ENCODE peak calls at places on chromosomes 16 and 17, in five cellular contexts. One of them, this sample, is unnamed.

GRCh38 chr16:17970816-17971291 is 365.7 kb downstream of the NPIPA8 start:
- DNase-seq in glutamatergic neuron: no peak
- DNase-seq in progenitor cell of endocrine pancreas: no peak
- DNase-seq in A549: no peak
- DNase-seq in PC-3: no peak
- DNase-seq in this sample: no peak

GRCh38 chr17:78358538-78359215 is 1.2 kb downstream of the SOCS3 start:
- DNase-seq in glutamatergic neuron: peak; percentile 57
- DNase-seq in progenitor cell of endocrine pancreas: no peak
- DNase-seq in A549: peak; percentile 82
- DNase-seq in PC-3: no peak
- DNase-seq in this sample: no peak

GRCh38 chr17:62321451-62321850 is 58.9 kb upstream of the EFCAB3 start:
- DNase-seq in glutamatergic neuron: no peak
- DNase-seq in progenitor cell of endocrine pancreas: no peak
- DNase-seq in A549: no peak
- DNase-seq in PC-3: no peak
- DNase-seq in this sample: no peak

GRCh38 chr17:2591040-2591640 is 2.3 kb upstream of the PAFAH1B1 start:
- DNase-seq in glutamatergic neuron: no peak
- DNase-seq in progenitor cell of endocrine pancreas: no peak
- DNase-seq in A549: no peak
- DNase-seq in PC-3: no peak
- DNase-seq in this sample: no peak

GRCh38 chr16:57984443-57985203 is 13.7 kb upstream of the CNGB1 start:
- DNase-seq in glutamatergic neuron: peak; percentile 96
- DNase-seq in progenitor cell of endocrine pancreas: peak; percentile 82
- DNase-seq in A549: peak; percentile 87
- DNase-seq in PC-3: no peak
- DNase-seq in this sample: peak; percentile 73

GRCh38 chr16:10509534-10510025 is 70.8 kb downstream of the EMP2 start:
- DNase-seq in glutamatergic neuron: peak; percentile 56
- DNase-seq in progenitor cell of endocrine pancreas: peak; percentile 52
- DNase-seq in A549: peak; percentile 84
- DNase-seq in PC-3: peak; percentile 78
- DNase-seq in this sample: peak; percentile 28

GRCh38 chr17:17004251-17004996 is 32.5 kb upstream of the TNFRSF13B start:
- DNase-seq in glutamatergic neuron: no peak
- DNase-seq in progenitor cell of endocrine pancreas: no peak
- DNase-seq in A549: no peak
- DNase-seq in PC-3: no peak
- DNase-seq in this sample: no peak

GRCh38 chr17:78820122-78820792 is 20.4 kb downstream of the USP36 start:
- DNase-seq in glutamatergic neuron: no peak
- DNase-seq in progenitor cell of endocrine pancreas: no peak
- DNase-seq in A549: no peak
- DNase-seq in PC-3: no peak
- DNase-seq in this sample: no peak

GRCh38 chr16:87133112-87133850 is 183.9 kb downstream of the C16orf95 start:
- DNase-seq in glutamatergic neuron: no peak
- DNase-seq in progenitor cell of endocrine pancreas: no peak
- DNase-seq in A549: no peak
- DNase-seq in PC-3: no peak
- DNase-seq in this sample: no peak

GRCh38 chr16:31072540-31073072 is 1.4 kb downstream of the ZNF668 start:
- DNase-seq in glutamatergic neuron: no peak
- DNase-seq in progenitor cell of endocrine pancreas: no peak
- DNase-seq in A549: peak; percentile 34
- DNase-seq in PC-3: peak; percentile 48
- DNase-seq in this sample: no peak

GRCh38 chr17:81482673-81483072 is 29.9 kb downstream of the ACTG1 start:
- DNase-seq in glutamatergic neuron: no peak
- DNase-seq in progenitor cell of endocrine pancreas: no peak
- DNase-seq in A549: no peak
- DNase-seq in PC-3: no peak
- DNase-seq in this sample: no peak

GRCh38 chr16:67719778-67720144 is 645 bp upstream of the GFOD2 start:
- DNase-seq in glutamatergic neuron: no peak
- DNase-seq in progenitor cell of endocrine pancreas: no peak
- DNase-seq in A549: peak; percentile 21
- DNase-seq in PC-3: no peak
- DNase-seq in this sample: peak; percentile 22

GRCh38 chr17:66340720-66341119 is 38.3 kb downstream of the PRKCA start:
- DNase-seq in glutamatergic neuron: no peak
- DNase-seq in progenitor cell of endocrine pancreas: no peak
- DNase-seq in A549: no peak
- DNase-seq in PC-3: no peak
- DNase-seq in this sample: no peak

GRCh38 chr17:82385559-82386255 is 14.1 kb downstream of the UTS2R start:
- DNase-seq in glutamatergic neuron: no peak
- DNase-seq in progenitor cell of endocrine pancreas: no peak
- DNase-seq in A549: no peak
- DNase-seq in PC-3: no peak
- DNase-seq in this sample: no peak

GRCh38 chr16:84105948-84106740 is 10.6 kb downstream of the MBTPS1 start:
- DNase-seq in glutamatergic neuron: no peak
- DNase-seq in progenitor cell of endocrine pancreas: no peak
- DNase-seq in A549: no peak
- DNase-seq in PC-3: no peak
- DNase-seq in this sample: no peak

GRCh38 chr17:521168-521525 is 168.5 kb upstream of the RPH3AL start:
- DNase-seq in glutamatergic neuron: no peak
- DNase-seq in progenitor cell of endocrine pancreas: no peak
- DNase-seq in A549: no peak
- DNase-seq in PC-3: no peak
- DNase-seq in this sample: no peak

GRCh38 chr16:30561212-30561816 is 3.1 kb upstream of the ZNF764 start:
- DNase-seq in glutamatergic neuron: no peak
- DNase-seq in progenitor cell of endocrine pancreas: no peak
- DNase-seq in A549: no peak
- DNase-seq in PC-3: no peak
- DNase-seq in this sample: no peak

GRCh38 chr17:560379-560935 is 154.2 kb downstream of the VPS53 start:
- DNase-seq in glutamatergic neuron: no peak
- DNase-seq in progenitor cell of endocrine pancreas: no peak
- DNase-seq in A549: no peak
- DNase-seq in PC-3: peak; percentile 36
- DNase-seq in this sample: no peak

GRCh38 chr17:44362964-44363612 is 565 bp downstream of the FAM171A2 start:
- DNase-seq in glutamatergic neuron: peak; percentile 52
- DNase-seq in progenitor cell of endocrine pancreas: no peak
- DNase-seq in A549: no peak
- DNase-seq in PC-3: peak; percentile 28
- DNase-seq in this sample: no peak

GRCh38 chr17:44385287-44386181 is 3.9 kb downstream of the ITGA2B start:
- DNase-seq in glutamatergic neuron: peak; percentile 87
- DNase-seq in progenitor cell of endocrine pancreas: peak; percentile 69
- DNase-seq in A549: peak; percentile 88
- DNase-seq in PC-3: peak; percentile 87
- DNase-seq in this sample: peak; percentile 77

GRCh38 chr17:9298776-9299295 is 276.8 kb downstream of the STX8 start:
- DNase-seq in glutamatergic neuron: no peak
- DNase-seq in progenitor cell of endocrine pancreas: no peak
- DNase-seq in A549: no peak
- DNase-seq in PC-3: no peak
- DNase-seq in this sample: no peak

GRCh38 chr16:25959216-25959615 is 267.5 kb downstream of the HS3ST4 start:
- DNase-seq in glutamatergic neuron: no peak
- DNase-seq in progenitor cell of endocrine pancreas: no peak
- DNase-seq in A549: no peak
- DNase-seq in PC-3: no peak
- DNase-seq in this sample: no peak

GRCh38 chr17:50188521-50189395 is 12.7 kb downstream of the COL1A1 start:
- DNase-seq in glutamatergic neuron: no peak
- DNase-seq in progenitor cell of endocrine pancreas: no peak
- DNase-seq in A549: no peak
- DNase-seq in PC-3: no peak
- DNase-seq in this sample: no peak

GRCh38 chr16:78659216-78659615 is 559.8 kb downstream of the WWOX start:
- DNase-seq in glutamatergic neuron: no peak
- DNase-seq in progenitor cell of endocrine pancreas: no peak
- DNase-seq in A549: no peak
- DNase-seq in PC-3: no peak
- DNase-seq in this sample: no peak

GRCh38 chr17:17395246-17395802 is 81.5 kb upstream of the MED9 start:
- DNase-seq in glutamatergic neuron: no peak
- DNase-seq in progenitor cell of endocrine pancreas: no peak
- DNase-seq in A549: no peak
- DNase-seq in PC-3: no peak
- DNase-seq in this sample: no peak

GRCh38 chr17:77923776-77924513 is 34.6 kb upstream of the TNRC6C start:
- DNase-seq in glutamatergic neuron: no peak
- DNase-seq in progenitor cell of endocrine pancreas: no peak
- DNase-seq in A549: no peak
- DNase-seq in PC-3: no peak
- DNase-seq in this sample: no peak

GRCh38 chr17:58084317-58084981 is 1.2 kb downstream of the DYNLL2 start:
- DNase-seq in glutamatergic neuron: no peak
- DNase-seq in progenitor cell of endocrine pancreas: no peak
- DNase-seq in A549: peak; percentile 61
- DNase-seq in PC-3: peak; percentile 62
- DNase-seq in this sample: peak; percentile 19

GRCh38 chr16:8342276-8342675 is 248.0 kb downstream of the TMEM114 start:
- DNase-seq in glutamatergic neuron: no peak
- DNase-seq in progenitor cell of endocrine pancreas: no peak
- DNase-seq in A549: no peak
- DNase-seq in PC-3: no peak
- DNase-seq in this sample: no peak

GRCh38 chr17:75011788-75012319 is 616 bp upstream of the MRPL58 start:
- DNase-seq in glutamatergic neuron: peak; percentile 56
- DNase-seq in progenitor cell of endocrine pancreas: no peak
- DNase-seq in A549: no peak
- DNase-seq in PC-3: peak; percentile 51
- DNase-seq in this sample: no peak

GRCh38 chr16:2963074-2963610 is 933 bp upstream of the KREMEN2 start:
- DNase-seq in glutamatergic neuron: no peak
- DNase-seq in progenitor cell of endocrine pancreas: no peak
- DNase-seq in A549: no peak
- DNase-seq in PC-3: no peak
- DNase-seq in this sample: no peak

GRCh38 chr16:57675752-57676623 is 7.9 kb downstream of the ADGRG3 start:
- DNase-seq in glutamatergic neuron: no peak
- DNase-seq in progenitor cell of endocrine pancreas: no peak
- DNase-seq in A549: peak; percentile 66
- DNase-seq in PC-3: no peak
- DNase-seq in this sample: no peak

GRCh38 chr17:69062860-69063621 is 2.3 kb upstream of the ABCA9 start:
- DNase-seq in glutamatergic neuron: no peak
- DNase-seq in progenitor cell of endocrine pancreas: no peak
- DNase-seq in A549: no peak
- DNase-seq in PC-3: no peak
- DNase-seq in this sample: no peak

GRCh38 chr17:11651089-11651488 is 52.8 kb downstream of the DNAH9 start:
- DNase-seq in glutamatergic neuron: no peak
- DNase-seq in progenitor cell of endocrine pancreas: no peak
- DNase-seq in A549: no peak
- DNase-seq in PC-3: no peak
- DNase-seq in this sample: no peak

GRCh38 chr16:59400830-59401229 is 666.7 kb upstream of the GOT2 start:
- DNase-seq in glutamatergic neuron: no peak
- DNase-seq in progenitor cell of endocrine pancreas: no peak
- DNase-seq in A549: peak; percentile 5
- DNase-seq in PC-3: no peak
- DNase-seq in this sample: no peak

GRCh38 chr17:41528959-41529353 is 848 bp upstream of the KRT19 start:
- DNase-seq in glutamatergic neuron: no peak
- DNase-seq in progenitor cell of endocrine pancreas: no peak
- DNase-seq in A549: no peak
- DNase-seq in PC-3: no peak
- DNase-seq in this sample: no peak

GRCh38 chr17:19397556-19398041 is 10.6 kb upstream of the MFAP4 start:
- DNase-seq in glutamatergic neuron: no peak
- DNase-seq in progenitor cell of endocrine pancreas: no peak
- DNase-seq in A549: no peak
- DNase-seq in PC-3: no peak
- DNase-seq in this sample: no peak
- TF ChIP-seq CTCF in glutamatergic neuron: no peak
- TF ChIP-seq CTCF in progenitor cell of endocrine pancreas: peak; percentile 19
- TF ChIP-seq CTCF in A549: no peak
- TF ChIP-seq CTCF in PC-3: no peak
- TF ChIP-seq CTCF in this sample: no peak

DNA sequence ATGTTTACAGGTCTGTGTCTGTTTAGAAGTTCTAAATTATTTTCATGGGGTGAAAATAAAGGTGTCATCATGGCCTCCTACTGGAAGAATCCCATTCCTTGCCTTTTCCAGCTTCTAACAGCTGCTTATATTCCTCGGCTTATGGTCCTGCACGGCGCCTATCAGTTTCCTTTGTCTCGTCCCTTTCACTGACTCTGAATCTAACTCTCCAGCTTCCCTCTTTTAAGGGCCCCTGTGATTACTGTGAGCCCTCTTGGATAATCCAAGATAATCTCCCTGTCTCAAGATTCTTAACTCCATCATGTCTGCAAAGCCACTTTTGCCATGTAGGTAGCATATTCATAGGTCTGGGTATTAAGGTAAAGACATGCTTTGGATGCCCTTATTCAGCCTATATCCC is 441.0 kb upstream of the ERCC4 start:
- DNase-seq in glutamatergic neuron: no peak
- DNase-seq in progenitor cell of endocrine pancreas: no peak
- DNase-seq in A549: no peak
- DNase-seq in PC-3: no peak
- DNase-seq in this sample: no peak
- TF ChIP-seq CTCF in glutamatergic neuron: no peak
- TF ChIP-seq CTCF in progenitor cell of endocrine pancreas: no peak
- TF ChIP-seq CTCF in A549: no peak
- TF ChIP-seq CTCF in PC-3: no peak
- TF ChIP-seq CTCF in this sample: no peak

DNA sequence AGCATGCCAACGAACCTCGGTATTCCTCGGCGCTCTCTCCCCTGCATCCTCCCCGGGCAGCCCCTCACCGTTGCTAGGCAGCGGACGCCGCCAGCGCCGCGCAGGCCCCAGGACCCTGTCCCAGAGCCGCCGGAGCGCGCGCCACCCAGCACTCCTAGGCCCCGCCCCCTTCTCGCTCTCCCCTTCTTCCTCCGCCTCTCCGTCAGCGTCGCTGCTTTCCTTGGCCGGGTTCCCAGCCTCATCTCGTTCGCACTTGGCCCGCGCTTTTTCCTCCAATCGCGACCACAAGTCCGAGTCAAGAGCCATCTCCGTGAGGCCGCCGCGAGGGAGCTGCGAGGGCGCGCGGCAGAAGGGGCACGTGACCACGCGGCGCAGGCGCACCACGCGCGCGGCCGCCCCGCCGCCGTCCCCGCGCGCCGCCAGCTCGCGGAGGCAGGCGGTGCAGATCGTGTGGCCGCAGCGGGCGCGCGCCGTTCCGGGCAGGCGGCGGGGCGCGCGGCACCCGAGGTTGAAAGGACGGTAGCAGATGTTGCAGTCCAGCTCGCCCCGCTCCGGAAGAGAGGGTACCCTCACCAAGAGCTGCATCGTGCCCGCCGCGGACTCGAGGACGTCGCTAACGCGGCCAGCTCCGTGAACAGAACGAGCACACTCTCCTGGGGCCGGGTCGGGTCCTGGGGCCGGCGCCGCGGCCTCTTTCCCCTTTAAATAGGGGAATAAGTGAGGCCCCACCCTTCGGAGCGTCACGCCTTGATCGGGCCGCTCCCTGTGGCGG is at the start of gene RNF227:
- DNase-seq in glutamatergic neuron: peak; percentile 85
- DNase-seq in progenitor cell of endocrine pancreas: peak; percentile 63
- DNase-seq in A549: peak; percentile 94
- DNase-seq in PC-3: peak; percentile 83
- DNase-seq in this sample: peak; percentile 82
- TF ChIP-seq CTCF in glutamatergic neuron: no peak
- TF ChIP-seq CTCF in progenitor cell of endocrine pancreas: no peak
- TF ChIP-seq CTCF in A549: no peak
- TF ChIP-seq CTCF in PC-3: no peak
- TF ChIP-seq CTCF in this sample: no peak

GRCh38 chr16:82621796-82622195 is 5.0 kb upstream of the CDH13 start:
- DNase-seq in glutamatergic neuron: no peak
- DNase-seq in progenitor cell of endocrine pancreas: no peak
- DNase-seq in A549: no peak
- DNase-seq in PC-3: peak; percentile 23
- DNase-seq in this sample: no peak
- TF ChIP-seq CTCF in glutamatergic neuron: no peak
- TF ChIP-seq CTCF in progenitor cell of endocrine pancreas: no peak
- TF ChIP-seq CTCF in A549: peak; percentile 7
- TF ChIP-seq CTCF in PC-3: no peak
- TF ChIP-seq CTCF in this sample: no peak

This sample was measured in natural killer cell.